ENCODE peak calls at places on chromosome 19, in six cellular contexts. L is stomach, J is breast epithelium, X is uterus, T is ovary, W is IMR-90. Q is an unnamed sample.

GRCh38 chr19:15432018-15432494 is 13.3 kb upstream of the AKAP8L start:
- DNase-seq in L (no peak), J (no peak), X (no peak), T (no peak), W (no peak), Q (no peak)

GRCh38 chr19:28492201-28492600 is 720.8 kb downstream of the UQCRFS1 start:
- DNase-seq in L (no peak), J (no peak), X (no peak), T (no peak), W (no peak), Q (no peak)

GRCh38 chr19:40735003-40735771 is 15.1 kb downstream of the ACTMAP start:
- DNase-seq in L (no peak), J (no peak), X (no peak), T (no peak), W (no peak), Q (no peak)

GRCh38 chr19:43774103-43774939 is 6.5 kb downstream of the KCNN4 start:
- DNase-seq in L (peak), J (no peak), X (peak), T (peak), W (peak), Q (peak)

GRCh38 chr19:5057860-5058259 is 88.9 kb downstream of the KDM4B start:
- DNase-seq in L (no peak), J (no peak), X (no peak), T (no peak), W (no peak), Q (no peak)

GRCh38 chr19:45798995-45799517 is 6.4 kb upstream of the DMWD start:
- DNase-seq in L (peak), J (no peak), X (peak), T (peak), W (peak), Q (peak)

GRCh38 chr19:10552596-10553053 is 8.9 kb downstream of the ATG4D start:
- DNase-seq in L (no peak), J (no peak), X (no peak), T (no peak), W (no peak), Q (no peak)

GRCh38 chr19:7705387-7706187 is 3.7 kb upstream of the FCER2 start:
- DNase-seq in L (peak), J (peak), X (no peak), T (no peak), W (no peak), Q (peak)

GRCh38 chr19:12494260-12494860 is 9.7 kb upstream of the ZNF709 start:
- DNase-seq in L (no peak), J (no peak), X (no peak), T (no peak), W (no peak), Q (no peak)

GRCh38 chr19:38975861-38976271 is 324 bp upstream of the FBXO17 start:
- DNase-seq in L (no peak), J (no peak), X (no peak), T (no peak), W (peak), Q (no peak)

GRCh38 chr19:38977445-38978314 is 2.1 kb upstream of the FBXO17 start:
- DNase-seq in L (no peak), J (no peak), X (no peak), T (no peak), W (peak), Q (no peak)

GRCh38 chr19:38978315-38978689 is 2.8 kb upstream of the FBXO17 start:
- DNase-seq in L (no peak), J (no peak), X (no peak), T (no peak), W (no peak), Q (no peak)

GRCh38 chr19:38974599-38975213 is 836 bp downstream of the FBXO17 start:
- DNase-seq in L (no peak), J (no peak), X (no peak), T (no peak), W (no peak), Q (no peak)

GRCh38 chr19:38975214-38975860 is at the start of gene FBXO17:
- DNase-seq in L (peak), J (no peak), X (peak), T (peak), W (peak), Q (peak)
- TF ChIP-seq POLR2A in L (no peak), J (no peak), X (no peak), T (no peak), W (no peak), Q (no peak)

DNA sequence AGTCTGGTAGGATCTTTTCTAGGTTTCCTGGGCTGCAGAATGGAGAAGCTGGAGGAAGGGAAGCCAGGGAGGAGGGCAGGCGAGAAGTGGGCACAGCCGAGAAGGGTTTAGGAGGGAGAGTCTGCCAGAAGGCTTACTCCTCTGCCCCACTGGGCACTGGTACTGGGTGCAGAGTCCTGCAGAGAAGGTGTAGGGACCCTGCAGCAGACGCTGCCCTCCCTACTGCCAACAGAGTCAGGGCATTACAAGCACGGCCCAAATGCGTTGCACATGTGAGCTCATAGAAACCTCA is 726 bp upstream of the PEPD start:
- DNase-seq in L (no peak), J (no peak), X (no peak), T (no peak), W (no peak), Q (no peak)
- H3K4me3 ChIP-seq in L (peak), J (peak), X (peak), T (peak), W (no peak), Q (peak)

GRCh38 chr19:55301459-55302331 is 17.9 kb downstream of the BRSK1 start:
- DNase-seq in L (peak), J (peak), X (peak), T (peak), W (peak), Q (peak)
- TF ChIP-seq POLR2A in L (no peak), J (no peak), X (peak), T (no peak), W (no peak), Q (no peak)

DNA sequence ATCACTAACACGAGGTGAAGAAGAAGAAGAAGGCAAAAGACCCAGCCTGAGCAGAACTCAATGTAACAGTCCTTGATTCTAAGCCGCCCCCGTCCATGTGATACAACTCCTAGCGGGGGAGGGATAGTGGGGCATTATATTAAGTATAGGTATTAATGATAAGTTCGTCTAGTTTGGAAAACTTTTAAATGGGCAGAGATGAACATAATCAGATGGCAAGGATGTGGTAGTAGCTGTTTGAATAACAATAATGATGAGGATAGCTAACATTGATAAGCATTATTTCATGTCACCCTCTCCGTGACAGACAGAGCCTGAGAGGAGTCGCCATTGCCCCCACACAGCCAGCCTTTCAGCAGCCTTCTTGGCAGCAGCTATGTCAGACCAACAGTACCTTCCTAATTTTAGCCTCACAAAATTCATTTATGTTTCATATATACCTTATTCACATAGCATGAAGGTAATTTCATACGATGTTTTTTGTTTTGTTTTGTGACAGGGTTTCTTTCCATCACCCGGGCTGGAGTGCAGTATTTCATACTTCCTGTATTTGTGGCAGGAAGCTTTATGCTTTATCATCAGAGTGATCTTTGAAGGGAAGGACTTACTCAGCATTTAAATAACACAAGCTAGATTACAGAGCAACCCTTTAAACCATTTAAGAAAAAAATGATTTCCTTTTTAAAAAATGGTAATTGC is 64.4 kb upstream of the NPAS1 start:
- DNase-seq in L (no peak), J (no peak), X (no peak), T (no peak), W (peak), Q (no peak)
- H3K4me3 ChIP-seq in L (peak), J (no peak), X (no peak), T (no peak), W (no peak), Q (no peak)

GRCh38 chr19:50932690-50933083 is 20.2 kb downstream of the KLK5 start:
- DNase-seq in L (no peak), J (no peak), X (no peak), T (no peak), W (no peak), Q (no peak)
- TF ChIP-seq POLR2A in L (no peak), J (no peak), X (no peak), T (no peak), W (no peak), Q (no peak)

DNA sequence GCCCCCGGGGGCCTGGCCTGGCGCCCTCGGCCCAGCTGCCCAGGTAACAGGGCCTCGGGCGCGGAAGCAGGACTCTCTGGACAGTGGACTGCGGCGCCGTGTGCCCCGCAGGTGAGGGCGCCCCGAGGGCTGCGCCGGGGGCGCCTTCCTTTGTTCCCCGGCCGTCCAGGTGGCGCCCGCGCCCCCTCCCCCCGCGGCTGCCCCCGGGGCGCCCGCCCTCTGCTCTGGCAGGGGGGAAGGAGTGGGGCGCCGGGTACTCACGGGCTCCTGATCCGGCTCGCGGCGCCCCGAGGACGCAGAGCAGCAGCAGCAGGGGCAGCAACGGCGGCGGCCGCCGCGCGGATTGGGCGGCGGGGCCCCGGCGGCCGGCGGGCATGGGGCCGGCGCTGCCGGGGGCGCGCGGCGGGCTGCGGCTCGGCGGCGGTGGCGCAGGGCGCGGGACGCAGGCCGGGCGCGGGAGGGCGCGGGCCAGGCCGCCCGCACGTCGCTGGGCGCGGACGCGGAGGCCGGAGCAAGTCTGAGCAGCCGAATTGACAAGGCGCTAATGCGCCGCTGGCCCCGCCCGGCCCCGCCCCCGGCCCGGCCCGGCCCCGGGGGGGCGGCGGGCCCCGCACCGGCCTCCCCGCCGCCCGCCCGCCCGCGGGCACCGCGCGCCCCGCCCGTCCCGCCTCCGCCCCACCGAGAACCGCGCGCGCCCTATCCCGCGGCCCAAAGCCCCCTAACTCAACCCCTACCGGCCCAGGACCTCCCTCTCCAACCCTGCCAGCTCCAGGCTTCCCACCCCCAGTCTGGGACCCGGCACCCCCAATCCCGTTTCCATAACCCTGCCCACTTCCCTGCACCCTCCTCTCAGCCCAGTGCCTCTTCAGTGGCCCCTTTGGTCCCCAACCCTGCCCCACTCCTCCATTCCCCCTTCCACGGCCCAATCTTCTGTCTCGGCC is at the start of gene CRLF1:
- DNase-seq in L (no peak), J (no peak), X (no peak), T (no peak), W (no peak), Q (no peak)
- H3K4me3 ChIP-seq in L (peak), J (peak), X (no peak), T (no peak), W (peak), Q (no peak)

GRCh38 chr19:38618590-38619360 is at the start of gene EIF3K:
- DNase-seq in L (peak), J (peak), X (peak), T (peak), W (peak), Q (peak)
- TF ChIP-seq POLR2A in L (no peak), J (peak), X (peak), T (peak), W (peak), Q (peak)

Q was measured in adrenal gland.